ENCODE peak calls at places on chromosomes 13 and 19, in five cellular contexts. K is fibroblast of villous mesenchyme, O is pancreas, I is NCI-H1694 treated with DMSO at 0.1 percent for 48 hours, Q is NCI-H345. U is an unnamed sample.

GRCh38 chr19:34712606-34713261 is 21.3 kb upstream of the ZNF181 start:
- DNase-seq in K (peak; percentile 89), O (no peak), I (peak; percentile 66), Q (peak; percentile 82), U (no peak)

GRCh38 chr19:42132030-42132628 is at the start of gene POU2F2:
- DNase-seq in K (no peak), O (peak; percentile 58), I (no peak), Q (no peak), U (no peak)

GRCh38 chr13:20921572-20921971 is 19.0 kb upstream of the XPO4 start:
- DNase-seq in K (no peak), O (no peak), I (no peak), Q (no peak), U (no peak)

GRCh38 chr13:39324806-39325311 is 278.1 kb downstream of the LHFPL6 start:
- DNase-seq in K (no peak), O (no peak), I (no peak), Q (no peak), U (no peak)

GRCh38 chr19:3968556-3969434 is 2.1 kb downstream of the DAPK3 start:
- DNase-seq in K (peak; percentile 100), O (no peak), I (no peak), Q (peak; percentile 51), U (peak; percentile 89)

GRCh38 chr19:7921955-7922840 is 2.1 kb downstream of the SNAPC2 start:
- DNase-seq in K (no peak), O (no peak), I (no peak), Q (no peak), U (no peak)

GRCh38 chr19:17234911-17235617 is 9.0 kb downstream of the OCEL1 start:
- DNase-seq in K (peak; percentile 53), O (peak; percentile 73), I (no peak), Q (peak; percentile 64), U (peak; percentile 72)

GRCh38 chr19:16446108-16447014 is 25.4 kb downstream of the EPS15L1 start:
- DNase-seq in K (peak; percentile 87), O (no peak), I (no peak), Q (no peak), U (no peak)

GRCh38 chr13:75687145-75687763 is 51.1 kb downstream of the LMO7 start:
- DNase-seq in K (peak; percentile 72), O (no peak), I (peak; percentile 23), Q (no peak), U (no peak)

GRCh38 chr19:42794751-42795150 is 29.3 kb upstream of the PSG8 start:
- DNase-seq in K (no peak), O (no peak), I (no peak), Q (no peak), U (no peak)

GRCh38 chr13:113112893-113113845 is 7.6 kb downstream of the F7 start:
- DNase-seq in K (no peak), O (no peak), I (no peak), Q (no peak), U (no peak)

GRCh38 chr13:93521307-93521706 is 294.7 kb downstream of the GPC6 start:
- DNase-seq in K (no peak), O (no peak), I (no peak), Q (no peak), U (no peak)

GRCh38 chr19:55446060-55446459 is 3.0 kb upstream of the SHISA7 start:
- DNase-seq in K (no peak), O (no peak), I (no peak), Q (no peak), U (peak; percentile 76)

GRCh38 chr19:1327125-1327524 is 41.5 kb downstream of the EFNA2 start:
- DNase-seq in K (no peak), O (no peak), I (no peak), Q (no peak), U (no peak)

GRCh38 chr19:34962281-34962944 is 1.6 kb downstream of the ZNF792 start:
- DNase-seq in K (no peak), O (no peak), I (no peak), Q (no peak), U (no peak)

GRCh38 chr13:22278336-22278929 is 607.6 kb downstream of the FGF9 start:
- DNase-seq in K (peak; percentile 32), O (peak; percentile 66), I (no peak), Q (peak; percentile 44), U (no peak)

U was measured in RWPE2.